ENCODE peak calls at places on chromosomes 3 and 15, in four cellular contexts. One of them, this sample, is unnamed.

GRCh38 chr3:137772231-137772617 is 8.1 kb downstream of the SOX14 start:
- DNase-seq in tibial artery: no peak
- DNase-seq in HepG2: no peak
- DNase-seq in CD4-positive, alpha-beta T cell: no peak
- DNase-seq in this sample: no peak

GRCh38 chr3:42902257-42902656 is 3.7 kb upstream of the ZNF662 start:
- DNase-seq in tibial artery: no peak
- DNase-seq in HepG2: no peak
- DNase-seq in CD4-positive, alpha-beta T cell: no peak
- DNase-seq in this sample: no peak

GRCh38 chr3:114504941-114505632 is 211.3 kb downstream of the TIGIT start:
- DNase-seq in tibial artery: no peak
- DNase-seq in HepG2: no peak
- DNase-seq in CD4-positive, alpha-beta T cell: no peak
- DNase-seq in this sample: no peak

GRCh38 chr3:146384786-146385185 is 84.6 kb downstream of the PLSCR2 start:
- DNase-seq in tibial artery: no peak
- DNase-seq in HepG2: no peak
- DNase-seq in CD4-positive, alpha-beta T cell: no peak
- DNase-seq in this sample: no peak

GRCh38 chr15:33912326-33912725 is 56.0 kb upstream of the CHRM5 start:
- DNase-seq in tibial artery: no peak
- DNase-seq in HepG2: no peak
- DNase-seq in CD4-positive, alpha-beta T cell: no peak
- DNase-seq in this sample: no peak

GRCh38 chr15:77251662-77252061 is 168.2 kb downstream of the PEAK1 start:
- DNase-seq in tibial artery: no peak
- DNase-seq in HepG2: no peak
- DNase-seq in CD4-positive, alpha-beta T cell: no peak
- DNase-seq in this sample: peak

GRCh38 chr3:30112904-30113484 is 493.4 kb upstream of the TGFBR2 start:
- DNase-seq in tibial artery: no peak
- DNase-seq in HepG2: peak
- DNase-seq in CD4-positive, alpha-beta T cell: no peak
- DNase-seq in this sample: no peak

GRCh38 chr3:69164296-69164695 is 41.9 kb upstream of the LMOD3 start:
- DNase-seq in tibial artery: no peak
- DNase-seq in HepG2: no peak
- DNase-seq in CD4-positive, alpha-beta T cell: no peak
- DNase-seq in this sample: no peak

DNA sequence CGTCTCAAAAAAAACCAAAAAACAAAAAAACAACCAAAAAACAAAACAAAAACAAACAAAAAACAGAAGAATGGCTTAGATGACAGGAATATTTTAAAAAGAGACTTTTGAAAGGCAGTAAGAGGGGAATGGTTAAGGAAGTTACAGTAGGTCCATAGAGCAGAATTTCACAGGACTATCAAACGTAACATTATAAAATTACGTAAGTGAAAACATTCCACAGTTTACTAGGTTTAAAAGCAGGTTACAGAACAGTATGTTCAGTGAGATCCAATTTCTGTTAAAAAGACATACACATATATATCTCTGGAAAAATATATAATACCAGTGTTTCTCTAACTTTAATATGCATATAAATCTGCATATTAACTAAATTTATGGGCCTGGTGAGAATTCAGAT is 50.2 kb upstream of the MUC13 start:
- DNase-seq in tibial artery: no peak
- DNase-seq in HepG2: no peak
- DNase-seq in CD4-positive, alpha-beta T cell: no peak
- DNase-seq in this sample: no peak
- H3K27ac ChIP-seq in tibial artery: peak
- H3K27ac ChIP-seq in HepG2: no peak
- H3K27ac ChIP-seq in CD4-positive, alpha-beta T cell: no peak
- H3K27ac ChIP-seq in this sample: peak

GRCh38 chr15:68743256-68743655 is 77.4 kb downstream of the ANP32A start:
- DNase-seq in tibial artery: no peak
- DNase-seq in HepG2: no peak
- DNase-seq in CD4-positive, alpha-beta T cell: no peak
- DNase-seq in this sample: no peak
- H3K27ac ChIP-seq in tibial artery: no peak
- H3K27ac ChIP-seq in HepG2: no peak
- H3K27ac ChIP-seq in CD4-positive, alpha-beta T cell: no peak
- H3K27ac ChIP-seq in this sample: no peak

GRCh38 chr3:66438045-66438444 is 62.8 kb downstream of the LRIG1 start:
- DNase-seq in tibial artery: no peak
- DNase-seq in HepG2: no peak
- DNase-seq in CD4-positive, alpha-beta T cell: no peak
- DNase-seq in this sample: no peak
- H3K27ac ChIP-seq in tibial artery: no peak
- H3K27ac ChIP-seq in HepG2: no peak
- H3K27ac ChIP-seq in CD4-positive, alpha-beta T cell: no peak
- H3K27ac ChIP-seq in this sample: no peak

GRCh38 chr3:4883011-4883410 is 96.2 kb upstream of the BHLHE40 start:
- DNase-seq in tibial artery: no peak
- DNase-seq in HepG2: no peak
- DNase-seq in CD4-positive, alpha-beta T cell: no peak
- DNase-seq in this sample: no peak
- H3K27ac ChIP-seq in tibial artery: no peak
- H3K27ac ChIP-seq in HepG2: no peak
- H3K27ac ChIP-seq in CD4-positive, alpha-beta T cell: no peak
- H3K27ac ChIP-seq in this sample: no peak

GRCh38 chr15:101828774-101829173 is 16.8 kb downstream of the OR4F15 start:
- DNase-seq in tibial artery: no peak
- DNase-seq in HepG2: no peak
- DNase-seq in CD4-positive, alpha-beta T cell: no peak
- DNase-seq in this sample: no peak
- H3K27ac ChIP-seq in tibial artery: no peak
- H3K27ac ChIP-seq in HepG2: no peak
- H3K27ac ChIP-seq in CD4-positive, alpha-beta T cell: no peak
- H3K27ac ChIP-seq in this sample: no peak

GRCh38 chr3:196096382-196096953 is 14.6 kb upstream of the TFRC start:
- DNase-seq in tibial artery: peak
- DNase-seq in HepG2: no peak
- DNase-seq in CD4-positive, alpha-beta T cell: no peak
- DNase-seq in this sample: no peak

GRCh38 chr3:196093271-196094111 is 11.6 kb upstream of the TFRC start:
- DNase-seq in tibial artery: no peak
- DNase-seq in HepG2: no peak
- DNase-seq in CD4-positive, alpha-beta T cell: no peak
- DNase-seq in this sample: no peak

GRCh38 chr3:196098365-196098764 is 16.5 kb upstream of the TFRC start:
- DNase-seq in tibial artery: no peak
- DNase-seq in HepG2: no peak
- DNase-seq in CD4-positive, alpha-beta T cell: no peak
- DNase-seq in this sample: no peak

DNA sequence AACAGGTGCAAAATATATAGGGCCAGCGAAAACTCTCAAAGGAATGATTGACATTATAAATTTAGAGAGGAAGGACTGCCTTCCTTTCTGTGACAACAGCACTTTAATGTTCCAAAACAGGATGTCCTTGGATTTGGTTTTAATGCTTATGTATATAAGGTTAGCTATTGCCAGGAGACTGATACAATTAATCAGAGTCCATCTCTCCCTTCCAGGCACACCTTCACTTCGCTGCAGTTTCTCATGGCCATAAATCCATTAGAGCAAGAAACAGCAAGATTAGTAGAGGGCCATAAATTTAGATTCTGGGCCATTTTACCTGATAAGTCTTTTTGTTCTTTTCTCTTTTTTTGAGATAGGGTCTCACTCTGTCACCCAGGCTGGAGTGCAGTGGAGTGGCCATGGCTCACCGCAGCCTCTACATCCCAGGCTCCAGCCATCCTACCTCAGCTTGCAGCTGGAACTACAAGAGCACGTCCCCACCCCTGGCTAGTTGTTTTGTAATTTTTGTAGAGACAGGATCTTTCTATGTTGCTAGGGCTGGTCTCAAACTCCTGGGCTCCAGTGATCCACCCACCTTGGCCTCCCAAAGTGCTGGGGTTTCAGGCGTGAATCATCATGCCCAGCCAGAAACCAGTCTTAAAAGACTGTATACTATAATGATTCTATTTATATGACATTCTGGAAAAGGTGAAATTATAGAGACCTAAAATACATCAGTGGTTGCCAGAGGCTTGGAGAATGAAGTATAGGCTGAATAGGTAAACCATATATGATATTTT is 15.7 kb upstream of the TFRC start:
- DNase-seq in tibial artery: no peak
- DNase-seq in HepG2: no peak
- DNase-seq in CD4-positive, alpha-beta T cell: no peak
- DNase-seq in this sample: no peak
- H3K27ac ChIP-seq in tibial artery: no peak
- H3K27ac ChIP-seq in HepG2: no peak
- H3K27ac ChIP-seq in CD4-positive, alpha-beta T cell: no peak
- H3K27ac ChIP-seq in this sample: no peak

GRCh38 chr3:9402410-9403228 is 5.2 kb downstream of the SETD5 start:
- DNase-seq in tibial artery: no peak
- DNase-seq in HepG2: peak
- DNase-seq in CD4-positive, alpha-beta T cell: no peak
- DNase-seq in this sample: peak

GRCh38 chr3:9406856-9407626 is 9.6 kb downstream of the SETD5 start:
- DNase-seq in tibial artery: no peak
- DNase-seq in HepG2: no peak
- DNase-seq in CD4-positive, alpha-beta T cell: no peak
- DNase-seq in this sample: no peak

GRCh38 chr3:9405756-9406155 is 8.3 kb downstream of the SETD5 start:
- DNase-seq in tibial artery: no peak
- DNase-seq in HepG2: no peak
- DNase-seq in CD4-positive, alpha-beta T cell: no peak
- DNase-seq in this sample: no peak

GRCh38 chr3:9403463-9403862 is 6.0 kb downstream of the SETD5 start:
- DNase-seq in tibial artery: no peak
- DNase-seq in HepG2: no peak
- DNase-seq in CD4-positive, alpha-beta T cell: no peak
- DNase-seq in this sample: no peak

GRCh38 chr3:9404680-9405079 is 7.3 kb downstream of the SETD5 start:
- DNase-seq in tibial artery: no peak
- DNase-seq in HepG2: no peak
- DNase-seq in CD4-positive, alpha-beta T cell: no peak
- DNase-seq in this sample: no peak
- H3K27ac ChIP-seq in tibial artery: peak
- H3K27ac ChIP-seq in HepG2: no peak
- H3K27ac ChIP-seq in CD4-positive, alpha-beta T cell: no peak
- H3K27ac ChIP-seq in this sample: no peak

DNA sequence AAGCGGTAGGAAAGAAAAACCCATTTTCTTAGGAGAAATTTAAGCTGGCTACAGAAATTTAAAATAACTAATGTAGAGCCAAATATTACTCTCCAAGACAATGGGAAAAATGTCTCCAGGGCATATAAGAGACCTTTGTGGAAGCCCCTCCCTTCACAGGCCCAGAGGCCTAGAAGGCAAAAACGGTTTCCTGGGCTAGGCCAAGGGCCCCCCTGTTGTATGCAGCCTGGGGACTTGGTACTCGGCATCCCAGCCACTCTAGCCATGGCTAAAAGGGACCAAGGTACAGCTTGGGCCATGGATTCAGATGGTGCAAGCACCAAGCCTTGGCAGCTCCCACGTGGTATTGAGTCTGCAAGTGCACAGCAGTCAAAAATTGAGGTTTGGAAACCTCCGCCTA is 90.1 kb downstream of the CGGBP1 start:
- DNase-seq in tibial artery: no peak
- DNase-seq in HepG2: no peak
- DNase-seq in CD4-positive, alpha-beta T cell: no peak
- DNase-seq in this sample: no peak
- H3K27ac ChIP-seq in tibial artery: no peak
- H3K27ac ChIP-seq in HepG2: no peak
- H3K27ac ChIP-seq in CD4-positive, alpha-beta T cell: no peak
- H3K27ac ChIP-seq in this sample: no peak

DNA sequence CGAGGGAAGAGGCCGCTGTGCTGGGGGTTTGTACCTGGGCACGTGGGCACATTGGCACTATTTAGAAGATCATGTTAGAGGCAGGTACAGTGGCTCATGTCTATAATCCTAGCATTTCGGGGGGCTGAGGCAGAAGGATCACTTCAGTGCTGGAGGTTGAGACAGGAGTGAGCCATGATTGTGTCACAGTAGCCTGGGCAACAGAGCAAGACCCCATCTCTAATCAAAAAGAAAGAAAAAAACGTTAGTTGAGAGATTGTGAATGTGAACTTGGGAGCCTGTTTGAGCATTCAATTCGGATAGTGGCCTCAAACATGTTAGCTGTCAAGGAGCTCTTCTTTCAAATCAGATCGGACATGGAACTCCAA is 36.6 kb downstream of the IDH2 start:
- DNase-seq in tibial artery: no peak
- DNase-seq in HepG2: no peak
- DNase-seq in CD4-positive, alpha-beta T cell: no peak
- DNase-seq in this sample: no peak
- H3K27ac ChIP-seq in tibial artery: peak
- H3K27ac ChIP-seq in HepG2: no peak
- H3K27ac ChIP-seq in CD4-positive, alpha-beta T cell: no peak
- H3K27ac ChIP-seq in this sample: no peak

DNA sequence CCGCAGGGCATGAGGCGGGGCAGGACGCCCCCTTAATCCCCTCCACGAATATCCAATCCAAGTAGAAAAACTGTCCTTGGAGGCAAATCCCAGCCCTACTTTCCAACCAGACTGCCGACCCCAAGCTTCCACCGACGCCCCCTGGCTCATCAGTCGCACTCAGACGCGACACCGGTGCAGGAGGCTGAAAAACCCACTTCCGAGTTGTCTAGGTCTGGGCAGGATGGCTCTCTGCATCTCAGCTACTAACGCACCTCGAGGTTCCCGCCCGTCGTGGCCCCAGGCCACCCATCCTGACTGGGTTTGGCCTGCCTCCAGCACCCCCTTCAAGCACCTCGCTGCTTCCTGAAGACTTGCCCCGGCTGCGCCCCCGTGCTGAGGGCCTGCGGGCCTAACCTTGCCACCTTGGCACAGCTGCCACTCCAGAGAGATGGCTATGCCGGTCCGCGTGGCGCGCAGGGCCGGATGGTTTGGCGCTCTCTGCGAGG is 15.5 kb downstream of the RGMA start:
- DNase-seq in tibial artery: no peak
- DNase-seq in HepG2: no peak
- DNase-seq in CD4-positive, alpha-beta T cell: no peak
- DNase-seq in this sample: peak
- H3K27ac ChIP-seq in tibial artery: peak
- H3K27ac ChIP-seq in HepG2: no peak
- H3K27ac ChIP-seq in CD4-positive, alpha-beta T cell: no peak
- H3K27ac ChIP-seq in this sample: peak

This sample was measured in SJCRH30.